ENCODE peak calls at places on chromosomes 4 and X, in seven cellular contexts. One of them, this sample, is unnamed.

GRCh38 chr4:92381640-92382039 is 77.9 kb downstream of the GRID2 start:
- DNase-seq in hippocampal formation: no peak
- DNase-seq in DMS53: no peak
- DNase-seq in endodermal cell: no peak
- DNase-seq in stimulated activated CD8-positive, alpha-beta memory T cell treated with anti-CD3 and anti-CD28 coated beads, Interleukin-7, amount 100 ng/mL, for 1 hour: no peak
- DNase-seq in stimulated activated naive B cell treated with anti-CD40 and anti-IgM and Interleukin-4, amounts not matched to agents 10 μg/mL and 1 μg/mL and 100 μg/mL, for 72 hours: no peak
- DNase-seq in CD8-positive, alpha-beta memory T cell: no peak
- DNase-seq in this sample: no peak

GRCh38 chr4:10140866-10141759 is 24.5 kb upstream of the WDR1 start:
- DNase-seq in stimulated activated naive B cell treated with anti-CD40 and anti-IgM and Interleukin-4, amounts not matched to agents 10 μg/mL and 1 μg/mL and 100 μg/mL, for 72 hours: no peak
- DNase-seq in DMS53: peak
- DNase-seq in endodermal cell: peak
- DNase-seq in CD8-positive, alpha-beta memory T cell: no peak
- DNase-seq in stimulated activated CD8-positive, alpha-beta memory T cell treated with anti-CD3 and anti-CD28 coated beads, Interleukin-7, amount 100 ng/mL, for 1 hour: no peak
- DNase-seq in hippocampal formation: no peak
- DNase-seq in this sample: no peak

GRCh38 chrX:138710311-138710791 is 1.2 kb downstream of the FGF13 start:
- DNase-seq in endodermal cell: peak
- DNase-seq in hippocampal formation: no peak
- DNase-seq in CD8-positive, alpha-beta memory T cell: no peak
- DNase-seq in stimulated activated naive B cell treated with anti-CD40 and anti-IgM and Interleukin-4, amounts not matched to agents 10 μg/mL and 1 μg/mL and 100 μg/mL, for 72 hours: no peak
- DNase-seq in DMS53: no peak
- DNase-seq in stimulated activated CD8-positive, alpha-beta memory T cell treated with anti-CD3 and anti-CD28 coated beads, Interleukin-7, amount 100 ng/mL, for 1 hour: no peak
- DNase-seq in this sample: no peak

GRCh38 chr4:66035701-66036100 is 365.4 kb upstream of the EPHA5 start:
- DNase-seq in DMS53: no peak
- DNase-seq in hippocampal formation: no peak
- DNase-seq in stimulated activated naive B cell treated with anti-CD40 and anti-IgM and Interleukin-4, amounts not matched to agents 10 μg/mL and 1 μg/mL and 100 μg/mL, for 72 hours: no peak
- DNase-seq in stimulated activated CD8-positive, alpha-beta memory T cell treated with anti-CD3 and anti-CD28 coated beads, Interleukin-7, amount 100 ng/mL, for 1 hour: no peak
- DNase-seq in endodermal cell: no peak
- DNase-seq in CD8-positive, alpha-beta memory T cell: no peak
- DNase-seq in this sample: no peak

GRCh38 chr4:184384810-184385557 is 89.4 kb downstream of the IRF2 start:
- DNase-seq in DMS53: no peak
- DNase-seq in stimulated activated CD8-positive, alpha-beta memory T cell treated with anti-CD3 and anti-CD28 coated beads, Interleukin-7, amount 100 ng/mL, for 1 hour: no peak
- DNase-seq in CD8-positive, alpha-beta memory T cell: no peak
- DNase-seq in hippocampal formation: no peak
- DNase-seq in stimulated activated naive B cell treated with anti-CD40 and anti-IgM and Interleukin-4, amounts not matched to agents 10 μg/mL and 1 μg/mL and 100 μg/mL, for 72 hours: no peak
- DNase-seq in endodermal cell: peak
- DNase-seq in this sample: no peak

GRCh38 chr4:121717680-121718237 is 21.0 kb upstream of the ANXA5 start:
- DNase-seq in CD8-positive, alpha-beta memory T cell: no peak
- DNase-seq in stimulated activated naive B cell treated with anti-CD40 and anti-IgM and Interleukin-4, amounts not matched to agents 10 μg/mL and 1 μg/mL and 100 μg/mL, for 72 hours: no peak
- DNase-seq in stimulated activated CD8-positive, alpha-beta memory T cell treated with anti-CD3 and anti-CD28 coated beads, Interleukin-7, amount 100 ng/mL, for 1 hour: no peak
- DNase-seq in DMS53: no peak
- DNase-seq in endodermal cell: no peak
- DNase-seq in hippocampal formation: no peak
- DNase-seq in this sample: no peak

GRCh38 chr4:181078236-181078635 is 1165.0 kb upstream of the TENM3 start:
- DNase-seq in DMS53: no peak
- DNase-seq in stimulated activated naive B cell treated with anti-CD40 and anti-IgM and Interleukin-4, amounts not matched to agents 10 μg/mL and 1 μg/mL and 100 μg/mL, for 72 hours: no peak
- DNase-seq in CD8-positive, alpha-beta memory T cell: no peak
- DNase-seq in hippocampal formation: no peak
- DNase-seq in stimulated activated CD8-positive, alpha-beta memory T cell treated with anti-CD3 and anti-CD28 coated beads, Interleukin-7, amount 100 ng/mL, for 1 hour: no peak
- DNase-seq in endodermal cell: no peak
- DNase-seq in this sample: no peak

GRCh38 chr4:150942539-150942938 is 72.5 kb downstream of the LRBA start:
- DNase-seq in endodermal cell: no peak
- DNase-seq in stimulated activated CD8-positive, alpha-beta memory T cell treated with anti-CD3 and anti-CD28 coated beads, Interleukin-7, amount 100 ng/mL, for 1 hour: no peak
- DNase-seq in CD8-positive, alpha-beta memory T cell: no peak
- DNase-seq in hippocampal formation: no peak
- DNase-seq in stimulated activated naive B cell treated with anti-CD40 and anti-IgM and Interleukin-4, amounts not matched to agents 10 μg/mL and 1 μg/mL and 100 μg/mL, for 72 hours: no peak
- DNase-seq in DMS53: no peak
- DNase-seq in this sample: no peak

GRCh38 chr4:7273741-7274297 is 81.5 kb downstream of the SORCS2 start:
- DNase-seq in stimulated activated CD8-positive, alpha-beta memory T cell treated with anti-CD3 and anti-CD28 coated beads, Interleukin-7, amount 100 ng/mL, for 1 hour: no peak
- DNase-seq in endodermal cell: no peak
- DNase-seq in stimulated activated naive B cell treated with anti-CD40 and anti-IgM and Interleukin-4, amounts not matched to agents 10 μg/mL and 1 μg/mL and 100 μg/mL, for 72 hours: no peak
- DNase-seq in hippocampal formation: no peak
- DNase-seq in CD8-positive, alpha-beta memory T cell: no peak
- DNase-seq in DMS53: no peak
- DNase-seq in this sample: no peak

GRCh38 chrX:87728459-87728858 is 210.9 kb downstream of the KLHL4 start:
- DNase-seq in stimulated activated naive B cell treated with anti-CD40 and anti-IgM and Interleukin-4, amounts not matched to agents 10 μg/mL and 1 μg/mL and 100 μg/mL, for 72 hours: no peak
- DNase-seq in DMS53: peak
- DNase-seq in stimulated activated CD8-positive, alpha-beta memory T cell treated with anti-CD3 and anti-CD28 coated beads, Interleukin-7, amount 100 ng/mL, for 1 hour: no peak
- DNase-seq in endodermal cell: no peak
- DNase-seq in hippocampal formation: no peak
- DNase-seq in CD8-positive, alpha-beta memory T cell: no peak
- DNase-seq in this sample: no peak

This sample was measured in lung microvascular endothelial cell.